ENCODE peak calls at places on chromosomes 2 and 18, in five cellular contexts. D is HS-27A; X is NCI-H446 treated with DMSO at 0.1 percent for 48 hours; M is HFFc6; Y is stimulated activated CD4-positive, alpha-beta T cell treated with anti-CD3 and anti-CD28 coated beads, Interleukin-15, amount 100 ng/mL, for 1 hour. N is an unnamed sample.

GRCh38 chr2:47373747-47374146 is 29.2 kb upstream of the MSH2 start:
- DNase-seq in Y (no peak), X (no peak), D (no peak), M (no peak), N (no peak)

GRCh38 chr2:74250189-74250631 is 51.8 kb downstream of the MTHFD2 start:
- DNase-seq in Y (peak; percentile 10), D (no peak), M (no peak), X (no peak), N (peak; percentile 56)

GRCh38 chr2:65528241-65528574 is 95.8 kb upstream of the SPRED2 start:
- DNase-seq in D (no peak), M (no peak), X (no peak), Y (no peak), N (no peak)

GRCh38 chr2:88764850-88765153 is 73.3 kb downstream of the RPIA start:
- DNase-seq in X (no peak), D (no peak), Y (no peak), M (no peak), N (no peak)

GRCh38 chr2:47230418-47230817 is 75.3 kb upstream of the STPG4 start:
- DNase-seq in X (no peak), M (no peak), D (no peak), Y (no peak), N (peak; percentile 83)

GRCh38 chr18:58052960-58053359 is 8.9 kb downstream of the NEDD4L start:
- DNase-seq in Y (no peak), X (no peak), M (no peak), D (no peak), N (no peak)

GRCh38 chr2:58081000-58081399 is 34.4 kb downstream of the VRK2 start:
- DNase-seq in M (no peak), X (no peak), D (no peak), Y (no peak), N (no peak)

GRCh38 chr2:71615769-71616730 is 162.7 kb downstream of the DYSF start:
- DNase-seq in D (no peak), Y (no peak), X (no peak), M (no peak), N (peak; percentile 30)

GRCh38 chr2:164903214-164903613 is 52.1 kb downstream of the SLC38A11 start:
- DNase-seq in D (no peak), Y (no peak), X (peak; percentile 93), M (peak; percentile 70), N (no peak)

GRCh38 chr18:23812566-23813440 is 123.5 kb downstream of the LAMA3 start:
- DNase-seq in D (no peak), X (peak; percentile 7), M (no peak), Y (no peak), N (no peak)

GRCh38 chr18:24731158-24731557 is 270.7 kb downstream of the HRH4 start:
- DNase-seq in D (no peak), X (no peak), M (no peak), Y (no peak), N (no peak)

GRCh38 chr2:6864938-6865345 is 765 bp downstream of the CMPK2 start:
- DNase-seq in X (no peak), Y (peak; percentile 5), D (no peak), M (no peak), N (peak; percentile 61)

GRCh38 chr2:73895473-73895872 is 2.7 kb downstream of the ACTG2 start:
- DNase-seq in D (no peak), X (no peak), M (no peak), Y (no peak), N (no peak)

GRCh38 chr2:37688771-37689468 is 17.5 kb upstream of the CDC42EP3 start:
- DNase-seq in D (peak; percentile 86), M (peak; percentile 72), Y (no peak), X (no peak), N (no peak)

GRCh38 chr2:229780856-229781773 is 66.8 kb upstream of the DNER start:
- DNase-seq in X (peak; percentile 4), Y (no peak), M (peak; percentile 55), D (peak; percentile 8), N (no peak)

GRCh38 chr18:39453882-39454281 is 1888.3 kb upstream of the CELF4 start:
- DNase-seq in M (peak; percentile 25), X (peak; percentile 36), D (no peak), Y (no peak), N (peak; percentile 49)

GRCh38 chr2:119338826-119339561 is 27.6 kb downstream of the C2orf76 start:
- DNase-seq in X (no peak), M (no peak), Y (no peak), D (no peak), N (no peak)

N was measured in left lobe of liver.